ENCODE peak calls at places on chromosomes 4 and X, in seven cellular contexts. S, E, F, C, J, D and U are unnamed samples.

GRCh38 chr4:29467044-29467717 is 1253.0 kb upstream of the PCDH7 start:
- DNase-seq in S (no peak), F (no peak), J (no peak), D (no peak), C (no peak), E (no peak), U (no peak)

GRCh38 chrX:13891367-13892146 is 74.7 kb upstream of the GPM6B start:
- DNase-seq in F (no peak), S (no peak), J (no peak), E (no peak), C (no peak), D (no peak), U (no peak)

GRCh38 chr4:107255114-107255513 is 219.0 kb upstream of the DKK2 start:
- DNase-seq in F (no peak), S (no peak), J (no peak), D (no peak), E (no peak), C (no peak), U (no peak)

GRCh38 chr4:25862411-25863346 is at the start of gene SEL1L3:
- DNase-seq in E (no peak), S (peak), C (peak), J (peak), D (peak), F (peak), U (peak)

GRCh38 chrX:15563056-15563455 is 37.7 kb downstream of the ACE2 start:
- DNase-seq in F (no peak), E (no peak), J (no peak), D (no peak), C (no peak), S (no peak), U (no peak)

GRCh38 chr4:127236875-127237274 is 395.9 kb upstream of the INTU start:
- DNase-seq in D (no peak), F (no peak), E (no peak), J (no peak), S (no peak), C (no peak), U (no peak)

GRCh38 chr4:57865264-57865663 is 755.1 kb upstream of the IGFBP7 start:
- DNase-seq in J (no peak), S (no peak), E (no peak), F (no peak), D (no peak), C (no peak), U (no peak)

GRCh38 chrX:104370089-104370488 is 115.4 kb upstream of the ESX1 start:
- DNase-seq in S (no peak), C (no peak), E (no peak), F (no peak), D (no peak), J (no peak), U (peak)

GRCh38 chrX:119692241-119693031 is 532 bp downstream of the SEPTIN6 start:
- DNase-seq in S (peak), D (peak), J (peak), C (peak), F (peak), E (peak), U (peak)

GRCh38 chrX:108307408-108308085 is 130.7 kb downstream of the COL4A6 start:
- DNase-seq in D (peak), E (no peak), J (no peak), S (no peak), F (no peak), C (peak), U (no peak)

GRCh38 chr4:44425614-44426208 is 22.9 kb downstream of the KCTD8 start:
- DNase-seq in F (no peak), S (no peak), J (no peak), E (no peak), D (no peak), C (no peak), U (peak)
- TF ChIP-seq CTCF in F (no peak), S (no peak), J (no peak), E (no peak), D (peak), C (no peak), U (peak)

GRCh38 chr4:38805530-38806145 is 1.0 kb upstream of the TLR1 start:
- DNase-seq in F (no peak), D (no peak), J (no peak), C (no peak), S (peak), E (no peak), U (no peak)

GRCh38 chr4:38803833-38804653 is 548 bp downstream of the TLR1 start:
- DNase-seq in F (no peak), D (no peak), S (no peak), E (no peak), C (no peak), J (no peak), U (no peak)

GRCh38 chr4:38802561-38803355 is 1.8 kb downstream of the TLR1 start:
- DNase-seq in F (no peak), D (no peak), J (no peak), C (no peak), E (no peak), S (no peak), U (no peak)

GRCh38 chr4:38800956-38801450 is 3.6 kb downstream of the TLR1 start:
- DNase-seq in E (no peak), F (no peak), D (no peak), J (no peak), S (no peak), C (no peak), U (no peak)

DNA sequence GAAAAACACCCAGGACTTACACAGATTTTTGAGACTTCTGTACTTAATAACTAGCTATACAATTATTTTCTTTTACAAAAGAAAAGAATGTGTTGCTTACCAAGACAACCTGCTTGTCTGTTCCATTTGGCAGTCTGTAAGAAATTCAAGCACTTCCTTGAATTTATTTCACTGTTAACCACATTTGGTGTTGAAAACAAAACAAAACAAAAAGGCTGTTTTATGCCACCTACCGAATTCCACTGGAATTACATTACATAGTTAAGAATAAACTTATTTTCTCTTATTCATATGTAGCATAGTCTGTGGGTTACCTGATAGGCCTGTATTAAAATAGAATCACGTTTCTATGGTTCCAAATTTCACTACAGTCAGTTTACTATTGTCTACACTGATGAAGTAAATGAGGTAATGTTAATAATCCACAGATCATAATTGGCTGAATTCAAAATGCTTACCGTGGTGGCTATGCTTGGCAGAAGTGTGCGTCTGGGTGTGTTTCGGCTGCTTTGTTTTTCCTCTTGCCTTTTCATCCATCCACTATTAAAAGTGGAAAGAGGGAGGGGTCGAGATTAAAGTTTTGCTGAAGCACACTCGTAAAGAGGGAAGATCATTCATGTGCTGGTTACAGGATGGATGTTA is at the start of gene TLR1:
- DNase-seq in J (no peak), C (no peak), S (no peak), F (no peak), D (no peak), E (no peak), U (no peak)
- TF ChIP-seq CTCF in J (peak), C (peak), S (peak), F (peak), D (peak), E (peak), U (peak)

DNA sequence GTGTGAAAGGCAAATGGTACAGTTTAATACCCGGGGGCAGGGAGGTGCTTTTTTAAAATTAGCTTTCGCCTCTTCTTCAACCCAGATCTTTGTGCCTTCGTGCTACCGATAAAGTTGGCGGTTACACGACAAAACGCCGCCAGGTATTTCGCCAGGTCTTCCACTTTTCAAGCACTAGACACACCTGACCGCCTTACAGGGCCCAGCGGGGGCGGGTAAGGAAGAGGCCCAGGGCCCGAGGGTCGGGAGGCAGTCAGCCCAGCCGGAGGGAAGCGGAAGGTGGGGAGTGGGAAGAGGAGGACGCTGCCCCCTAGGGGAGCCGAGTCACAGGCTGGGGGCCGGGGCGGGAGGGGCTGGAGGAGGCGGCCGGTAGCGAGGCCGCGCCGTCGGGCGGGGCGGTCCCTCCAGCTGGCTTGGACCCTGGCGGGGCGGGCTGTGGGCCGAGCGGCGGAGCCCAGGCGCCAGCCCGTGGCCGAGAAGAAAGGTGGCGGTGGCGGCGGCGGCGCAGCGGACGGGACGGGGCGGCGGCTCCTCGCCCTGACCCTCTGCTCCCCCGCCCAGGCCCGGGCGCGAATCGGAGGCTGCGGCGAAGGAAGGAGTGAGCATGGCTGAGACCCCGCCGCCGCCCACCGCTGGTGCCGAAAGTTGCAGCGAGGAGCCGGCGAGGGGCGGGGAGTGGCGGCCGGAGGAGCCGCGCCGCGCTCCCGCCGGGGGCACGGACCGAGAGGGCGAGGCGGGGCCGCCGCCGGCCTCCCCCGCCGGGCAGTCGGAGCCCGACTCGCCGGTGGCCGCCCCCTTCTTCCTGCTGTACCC is 16.2 kb downstream of the UTP3 start:
- DNase-seq in S (peak), C (peak), J (peak), E (peak), D (peak), F (peak), U (peak)
- TF ChIP-seq CTCF in S (peak), C (peak), J (no peak), E (peak), D (peak), F (peak), U (peak)

DNA sequence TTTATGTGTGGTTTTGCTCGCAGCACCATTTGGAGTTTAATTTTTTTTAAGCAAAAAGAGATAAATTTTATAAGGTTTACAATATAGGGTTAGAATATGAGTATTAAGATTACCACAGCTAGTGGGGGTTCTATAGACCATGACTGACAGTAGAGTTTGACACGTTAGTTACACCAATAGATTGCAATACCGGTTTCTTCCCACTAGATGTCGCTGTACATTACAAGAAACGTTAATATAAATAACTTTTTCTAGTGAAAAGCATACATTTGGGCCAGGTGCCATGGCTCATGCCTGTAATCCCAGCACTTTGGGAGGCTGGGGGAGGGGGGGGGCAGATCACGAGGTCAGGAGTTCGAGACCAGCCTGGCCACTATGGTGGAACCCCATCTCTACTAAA is 433.6 kb downstream of the MAGEB5 start:
- DNase-seq in D (no peak), S (no peak), E (no peak), F (no peak), J (no peak), C (no peak), U (no peak)
- TF ChIP-seq CTCF in D (peak), S (peak), E (no peak), F (no peak), J (peak), C (peak), U (peak)

GRCh38 chrX:50075630-50076349 is 125.0 kb downstream of the AKAP4 start:
- DNase-seq in C (no peak), D (no peak), J (no peak), F (no peak), S (no peak), E (no peak), U (no peak)

GRCh38 chrX:50082741-50083140 is 118.1 kb downstream of the AKAP4 start:
- DNase-seq in S (no peak), J (no peak), F (no peak), C (no peak), E (no peak), D (no peak), U (no peak)

DNA sequence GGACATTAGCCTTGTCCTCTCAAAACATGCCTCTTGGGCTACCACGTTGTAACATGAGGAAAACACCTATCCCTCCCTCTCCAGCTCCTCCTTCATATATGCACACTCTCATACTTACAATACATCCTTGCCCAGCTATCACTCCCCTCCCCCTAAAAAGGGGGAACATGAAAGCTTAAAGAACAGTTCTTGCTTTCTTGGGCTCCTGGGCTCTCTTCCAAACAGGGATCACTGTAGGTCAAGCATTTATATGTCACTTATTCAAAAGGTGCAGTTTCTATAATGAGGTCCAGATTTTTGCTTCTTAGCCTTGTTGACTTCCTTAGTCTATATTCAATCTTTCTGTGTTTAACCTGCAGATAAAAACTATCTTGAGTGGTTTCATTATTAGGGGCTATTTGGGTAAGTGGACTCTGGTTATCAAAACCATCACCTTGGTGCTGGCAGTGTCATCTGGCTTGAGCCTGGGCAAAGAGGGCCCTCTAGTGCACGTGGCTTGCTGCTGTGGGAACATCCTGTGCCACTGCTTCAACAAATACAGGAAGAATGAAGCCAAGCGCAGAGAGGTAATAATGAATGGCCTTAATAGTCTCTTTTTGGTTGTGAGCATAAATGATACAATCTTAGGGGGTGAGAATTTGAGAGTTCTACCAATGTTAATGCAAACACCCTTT is 119.4 kb downstream of the AKAP4 start:
- DNase-seq in J (no peak), S (no peak), F (peak), C (peak), D (peak), E (no peak), U (peak)
- TF ChIP-seq CTCF in J (no peak), S (peak), F (no peak), C (peak), D (peak), E (no peak), U (no peak)

GRCh38 chr4:115871596-115871995 is 758.2 kb upstream of the NDST4 start:
- DNase-seq in D (no peak), C (no peak), S (no peak), F (no peak), J (no peak), E (no peak), U (no peak)

DNA sequence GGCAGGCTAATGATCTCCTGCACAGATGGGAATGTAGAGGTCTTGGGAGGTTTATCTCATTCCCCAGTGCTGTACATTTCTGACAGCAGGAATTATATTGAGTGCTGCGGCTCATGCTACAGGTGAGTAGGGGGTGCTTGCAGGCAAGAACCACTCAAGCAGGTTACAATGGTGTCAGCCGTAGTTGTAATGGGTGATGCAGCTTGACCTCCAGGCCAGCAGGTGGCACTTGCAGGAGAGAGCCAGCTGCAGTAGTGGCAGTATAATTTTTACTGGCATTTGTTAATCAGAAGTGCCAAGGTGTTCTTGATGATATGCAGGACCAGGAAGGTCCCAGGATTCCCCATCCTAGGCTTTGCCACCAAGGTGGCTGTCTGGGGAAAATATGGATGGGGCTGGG is 759.6 kb upstream of the NDST4 start:
- DNase-seq in C (no peak), F (no peak), E (no peak), S (peak), D (no peak), J (no peak), U (no peak)
- TF ChIP-seq CTCF in C (no peak), F (no peak), E (no peak), S (no peak), D (no peak), J (no peak), U (no peak)